ENCODE peak calls at places on chromosomes 1 and 21, in six cellular contexts. E, K, S, O, W and A are unnamed samples.
A peak's percentile ranks its signal among the peaks of the same experiment; 100 is the strongest.

GRCh38 chr1:228077565-228078330 is 4.8 kb upstream of the ARF1 start:
- DNase-seq in E (peak; percentile 8), K (no peak), S (no peak), O (no peak), W (no peak), A (no peak)

GRCh38 chr1:55339681-55340080 is 124.5 kb upstream of the USP24 start:
- DNase-seq in E (no peak), K (no peak), S (no peak), O (no peak), W (no peak), A (no peak)

GRCh38 chr1:224623310-224623714 is 7.2 kb downstream of the CNIH3 start:
- DNase-seq in E (no peak), K (no peak), S (no peak), O (no peak), W (peak; percentile 40), A (no peak)

GRCh38 chr1:196071452-196071851 is 536.8 kb downstream of the KCNT2 start:
- DNase-seq in E (no peak), K (no peak), S (no peak), O (no peak), W (no peak), A (no peak)

GRCh38 chr1:92886886-92887419 is 55.1 kb downstream of the RPL5 start:
- DNase-seq in E (peak; percentile 67), K (no peak), S (no peak), O (no peak), W (no peak), A (no peak)

GRCh38 chr1:221336141-221336540 is 405.7 kb downstream of the DUSP10 start:
- DNase-seq in E (no peak), K (no peak), S (no peak), O (no peak), W (no peak), A (no peak)

GRCh38 chr1:89703469-89703868 is 70.5 kb downstream of the LRRC8C start:
- DNase-seq in E (no peak), K (no peak), S (no peak), O (no peak), W (no peak), A (no peak)

GRCh38 chr21:21200939-21201610 is 202.9 kb downstream of the NCAM2 start:
- DNase-seq in E (no peak), K (no peak), S (no peak), O (no peak), W (peak; percentile 22), A (no peak)

DNA sequence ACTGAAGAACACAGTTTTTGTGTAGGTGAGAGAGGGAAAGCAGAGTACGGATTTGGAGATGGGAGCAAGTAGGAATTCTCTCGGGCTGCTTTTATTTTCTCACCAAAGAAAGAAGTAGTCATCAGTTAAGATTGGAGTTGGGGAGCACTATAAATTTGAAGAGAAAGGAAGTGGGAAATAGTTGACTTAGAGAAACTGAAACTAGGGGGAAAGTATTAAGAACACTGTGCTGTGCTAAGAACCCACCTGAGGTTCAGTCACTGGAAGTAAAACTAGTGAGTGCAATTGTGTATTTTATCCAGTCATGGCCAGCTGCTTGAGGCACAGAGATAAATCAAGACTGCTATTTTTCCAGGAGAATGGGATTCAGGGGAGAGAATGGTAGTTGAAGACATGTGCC is 37.4 kb downstream of the CLCC1 start:
- DNase-seq in E (no peak), K (no peak), S (no peak), O (no peak), W (no peak), A (no peak)
- H3K36me3 ChIP-seq in E (peaks cover 87% of the 10 kb centered on the region), K (peaks cover 54% of the 10 kb centered on the region), S (peaks cover 25% of the 10 kb centered on the region), O (peaks cover 61% of the 10 kb centered on the region), W (peaks cover 12% of the 10 kb centered on the region), A (peaks cover 34% of the 10 kb centered on the region)

GRCh38 chr1:243261389-243261788 is 5.5 kb downstream of the SDCCAG8 start:
- DNase-seq in E (no peak), K (no peak), S (no peak), O (no peak), W (peak; percentile 25), A (no peak)
- TF ChIP-seq POLR2AphosphoS5 in E (no peak), K (no peak), S (no peak), O (no peak), W (no peak), A (no peak)

GRCh38 chr1:239979469-239979868 is 112.2 kb upstream of the FMN2 start:
- DNase-seq in E (no peak), K (no peak), S (no peak), O (no peak), W (no peak), A (no peak)
- H3K9me3 ChIP-seq in E (no peaks in the 10 kb centered on the region), K (peaks cover 8% of the 10 kb centered on the region), S (peaks cover 7% of the 10 kb centered on the region), O (no peaks in the 10 kb centered on the region), W (no peaks in the 10 kb centered on the region), A (peaks cover 14% of the 10 kb centered on the region)

GRCh38 chr1:176820292-176821056 is 344.0 kb downstream of the ASTN1 start:
- DNase-seq in E (no peak), K (no peak), S (no peak), O (no peak), W (no peak), A (no peak)

GRCh38 chr1:176815621-176816020 is 348.9 kb downstream of the ASTN1 start:
- DNase-seq in E (no peak), K (no peak), S (no peak), O (no peak), W (no peak), A (no peak)

GRCh38 chr1:176811896-176812295 is 348.9 kb downstream of the PAPPA2 start:
- DNase-seq in E (no peak), K (no peak), S (no peak), O (no peak), W (no peak), A (no peak)

GRCh38 chr1:176816232-176816631 is 348.3 kb downstream of the ASTN1 start:
- DNase-seq in E (no peak), K (no peak), S (no peak), O (no peak), W (no peak), A (no peak)
- H3K36me3 ChIP-seq in E (no peaks in the 10 kb centered on the region), K (no peaks in the 10 kb centered on the region), S (no peaks in the 10 kb centered on the region), O (no peaks in the 10 kb centered on the region), W (no peaks in the 10 kb centered on the region), A (no peaks in the 10 kb centered on the region)

GRCh38 chr1:222713091-222714012 is 988 bp downstream of the BROX start:
- DNase-seq in E (peak; percentile 93), K (peak; percentile 90), S (peak; percentile 95), O (peak; percentile 97), W (peak; percentile 97), A (peak; percentile 99)
- TF ChIP-seq POLR2AphosphoS5 in E (peak; percentile 93), K (peak; percentile 68), S (peak; percentile 86), O (peak; percentile 76), W (no peak), A (peak; percentile 97)

GRCh38 chr1:2801535-2802291 is at the start of gene TTC34:
- DNase-seq in E (peak; percentile 33), K (peak; percentile 36), S (peak; percentile 28), O (no peak), W (no peak), A (peak; percentile 80)
- H3K9me3 ChIP-seq in E (no peaks in the 10 kb centered on the region), K (no peaks in the 10 kb centered on the region), S (no peaks in the 10 kb centered on the region), O (no peaks in the 10 kb centered on the region), W (no peaks in the 10 kb centered on the region), A (no peaks in the 10 kb centered on the region)

DNA sequence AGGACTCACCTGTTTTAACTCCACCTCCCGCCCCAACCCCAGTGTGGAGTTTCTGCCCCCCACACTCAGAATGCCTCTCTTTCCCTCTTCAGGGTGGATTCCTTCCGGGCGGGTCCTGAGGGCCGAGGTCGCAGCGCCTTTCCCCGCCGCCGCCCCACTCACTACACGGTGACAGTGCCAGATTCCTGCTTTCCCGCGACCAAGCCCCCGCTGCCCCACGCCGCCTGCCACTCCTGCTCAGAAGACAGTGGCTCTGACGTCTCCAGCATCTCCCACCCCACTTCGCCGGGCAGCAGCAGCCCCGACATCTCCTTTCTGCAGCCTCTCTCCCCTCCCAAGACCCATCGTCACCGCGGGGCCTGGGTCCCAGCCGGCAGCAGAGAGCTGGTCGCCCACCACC is 16.7 kb downstream of the INAVA start:
- DNase-seq in E (no peak), K (no peak), S (no peak), O (no peak), W (no peak), A (peak; percentile 54)
- H3K36me3 ChIP-seq in E (peaks cover 47% of the 10 kb centered on the region), K (no peaks in the 10 kb centered on the region), S (no peaks in the 10 kb centered on the region), O (no peaks in the 10 kb centered on the region), W (no peaks in the 10 kb centered on the region), A (no peaks in the 10 kb centered on the region)

GRCh38 chr21:16910435-16911165 is 602.2 kb upstream of the CXADR start:
- DNase-seq in E (no peak), K (no peak), S (no peak), O (no peak), W (no peak), A (no peak)
- TF ChIP-seq POLR2AphosphoS5 in E (no peak), K (no peak), S (no peak), O (peak; percentile 24), W (no peak), A (no peak)

GRCh38 chr1:20160034-20160433 is 20.9 kb downstream of the PLA2G2F start:
- DNase-seq in E (no peak), K (peak; percentile 27), S (no peak), O (no peak), W (no peak), A (no peak)
- H3K9me3 ChIP-seq in E (peaks cover 20% of the 10 kb centered on the region), K (peaks cover 11% of the 10 kb centered on the region), S (peaks cover 16% of the 10 kb centered on the region), O (peaks cover 35% of the 10 kb centered on the region), W (no peaks in the 10 kb centered on the region), A (peaks cover 35% of the 10 kb centered on the region)

GRCh38 chr1:46298387-46298786 is 5.0 kb downstream of the LRRC41 start:
- DNase-seq in E (no peak), K (no peak), S (no peak), O (no peak), W (no peak), A (no peak)
- H3K36me3 ChIP-seq in E (peaks cover 47% of the 10 kb centered on the region), K (peaks cover 6% of the 10 kb centered on the region), S (peaks cover 32% of the 10 kb centered on the region), O (peaks cover 45% of the 10 kb centered on the region), W (peaks cover 20% of the 10 kb centered on the region), A (peaks cover 40% of the 10 kb centered on the region)